ENCODE peak calls at places on chromosomes 13 and 19, in ten cellular contexts. D is pancreas, O is DND-41, Y is body of pancreas, G is transverse colon, E is IMR-90, Q is tibial artery, P is heart left ventricle, V is cardiac muscle cell, Z is neural progenitor cell. R is an unnamed sample. For H3K27me3, the result is how much of the 10 kb centered on the place peaks cover.

GRCh38 chr19:27392027-27392632 is 1820.8 kb downstream of the UQCRFS1 start:
- DNase-seq in D (no peak), E (no peak), P (no peak), G (no peak), O (peak), V (no peak), Q (peak), Y (no peak), Z (no peak), R (no peak)

GRCh38 chr13:26463848-26464247 is 93.6 kb upstream of the WASF3 start:
- DNase-seq in V (no peak), P (no peak), O (no peak), E (no peak), Z (no peak), G (no peak), Y (no peak), D (no peak), Q (no peak), R (no peak)

GRCh38 chr13:43684947-43685725 is 101.6 kb downstream of the ENOX1 start:
- DNase-seq in Q (no peak), G (no peak), Y (no peak), O (no peak), E (no peak), P (no peak), Z (no peak), D (no peak), V (no peak), R (no peak)

GRCh38 chr19:1067341-1068103 is 555 bp downstream of the ARHGAP45 start:
- DNase-seq in O (no peak), Z (no peak), P (no peak), E (no peak), D (no peak), Q (no peak), Y (no peak), V (no peak), G (peak), R (peak)

GRCh38 chr13:49927755-49928154 is 8.4 kb downstream of the SPRYD7 start:
- DNase-seq in O (peak), P (no peak), G (no peak), D (no peak), E (peak), V (no peak), Q (no peak), Z (no peak), Y (no peak), R (no peak)

GRCh38 chr13:45167611-45168554 is 33.0 kb downstream of the KCTD4 start:
- DNase-seq in D (peak), Q (no peak), E (no peak), G (peak), O (no peak), V (no peak), P (peak), Z (no peak), Y (peak), R (no peak)

GRCh38 chr19:55146078-55146647 is 2.8 kb downstream of the TNNT1 start:
- DNase-seq in O (peak), V (no peak), Q (no peak), D (no peak), Z (peak), P (no peak), Y (no peak), E (no peak), G (no peak), R (no peak)

GRCh38 chr19:16435999-16436650 is 35.6 kb downstream of the EPS15L1 start:
- DNase-seq in Q (no peak), E (no peak), D (no peak), P (no peak), Y (no peak), V (peak), G (no peak), O (no peak), Z (no peak), R (no peak)

GRCh38 chr13:34914416-34914815 is 27.7 kb upstream of the NBEA start:
- DNase-seq in G (no peak), Z (no peak), O (no peak), D (no peak), V (no peak), Q (no peak), Y (no peak), P (no peak), E (no peak), R (no peak)

GRCh38 chr19:57269515-57270250 is 10.6 kb upstream of the ZNF460 start:
- DNase-seq in P (no peak), V (no peak), Y (no peak), G (no peak), Z (no peak), E (peak), Q (no peak), O (no peak), D (no peak), R (no peak)

GRCh38 chr13:64083396-64083795 is 2667.7 kb upstream of the PCDH20 start:
- DNase-seq in D (no peak), V (no peak), P (no peak), Y (no peak), O (no peak), Z (no peak), Q (no peak), E (peak), G (no peak), R (no peak)

GRCh38 chr13:21020581-21020980 is 40.8 kb downstream of the LATS2 start:
- DNase-seq in D (no peak), P (peak), Z (no peak), Q (peak), O (no peak), E (no peak), G (no peak), V (no peak), Y (no peak), R (no peak)

GRCh38 chr13:21020176-21020575 is 41.2 kb downstream of the LATS2 start:
- DNase-seq in V (no peak), Y (no peak), Z (no peak), Q (peak), P (no peak), E (no peak), D (no peak), O (no peak), G (no peak), R (no peak)

GRCh38 chr13:21025539-21025938 is 35.8 kb downstream of the LATS2 start:
- DNase-seq in Q (peak), Z (no peak), D (no peak), O (no peak), Y (no peak), V (no peak), E (no peak), P (no peak), G (no peak), R (no peak)

GRCh38 chr13:21022056-21022693 is 39.2 kb downstream of the LATS2 start:
- DNase-seq in V (no peak), D (no peak), Z (no peak), E (peak), Q (peak), Y (no peak), P (no peak), O (no peak), G (no peak), R (no peak)

GRCh38 chr13:21022694-21023325 is 38.6 kb downstream of the LATS2 start:
- DNase-seq in Q (no peak), Y (no peak), E (no peak), O (no peak), P (peak), V (no peak), Z (peak), G (no peak), D (no peak), R (no peak)
- TF ChIP-seq CTCF in Q (no peak), Y (no peak), E (no peak), O (no peak), P (no peak), V (no peak), Z (no peak), G (no peak), D (no peak), R (no peak)

DNA sequence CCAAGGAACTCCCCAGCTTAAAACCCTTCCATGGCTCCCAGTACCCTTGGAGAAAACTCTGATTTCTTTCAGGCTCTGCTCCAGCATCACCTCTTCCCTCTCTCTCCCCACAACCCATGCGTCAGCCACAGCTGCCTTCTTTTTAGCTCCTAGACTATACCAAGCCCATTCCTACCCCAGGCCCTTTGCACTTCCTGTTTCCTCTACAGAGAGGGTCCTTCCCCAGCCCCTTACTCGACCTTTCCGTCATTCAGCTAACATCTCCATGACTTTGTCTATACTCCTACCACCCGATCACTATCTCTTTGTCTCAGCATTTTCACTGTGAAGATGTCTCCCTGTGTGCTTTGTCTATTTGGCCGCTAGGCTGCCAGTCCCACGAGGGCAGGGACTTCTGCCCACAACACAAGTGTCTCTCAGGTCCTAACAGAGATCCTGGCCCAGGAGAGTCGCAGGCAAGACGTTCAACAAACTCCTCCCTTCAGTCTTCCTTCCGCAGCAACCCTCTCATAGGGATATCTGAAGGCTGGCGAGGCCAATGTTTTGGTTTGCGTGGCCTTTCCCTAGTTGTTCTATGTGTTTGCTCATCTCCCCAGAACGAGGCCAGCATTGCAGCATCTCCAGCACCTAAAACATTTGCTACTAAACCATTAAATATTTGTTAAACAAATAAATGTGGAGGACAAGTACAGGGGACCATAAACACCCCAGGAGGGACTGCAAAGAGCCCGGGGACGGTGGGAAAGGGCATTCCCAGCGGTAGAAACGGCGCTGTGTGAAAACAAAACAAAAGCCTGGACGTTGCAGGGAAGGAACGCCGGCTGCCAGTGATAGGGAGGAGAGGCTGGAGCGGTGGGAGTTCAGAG is 816 bp downstream of the CCNP start:
- DNase-seq in D (no peak), Y (no peak), P (no peak), V (no peak), Q (no peak), G (no peak), O (no peak), Z (no peak), E (peak), R (no peak)
- H3K27me3 ChIP-seq in D (under half), Y (under half), P (under half), V (under half), Q (under half), G (half or more), O (under half), Z (half or more), E (under half), R (under half)

DNA sequence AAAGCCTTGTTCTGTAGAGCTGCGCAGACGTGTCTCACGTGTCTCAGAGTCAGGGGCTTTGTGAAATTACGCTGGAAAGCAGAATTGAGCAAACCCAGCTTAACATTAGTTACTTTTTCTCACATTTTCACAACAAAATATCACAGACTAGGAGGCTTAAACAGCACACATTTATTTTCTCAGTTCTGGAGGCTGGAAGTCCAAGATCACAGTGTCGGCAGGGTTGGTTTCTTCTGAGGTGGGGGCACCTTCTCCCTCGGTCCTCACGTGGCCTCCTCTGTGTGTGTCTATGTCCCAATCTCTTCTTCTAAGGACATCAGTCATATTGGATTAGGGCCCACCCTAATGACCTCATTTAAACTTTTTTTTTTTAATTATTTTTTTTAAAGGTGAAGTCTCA is 4.7 kb upstream of the EIF3G start:
- DNase-seq in D (no peak), V (no peak), P (no peak), Y (no peak), G (no peak), Z (no peak), E (no peak), O (no peak), Q (no peak), R (no peak)
- TF ChIP-seq CTCF in D (no peak), V (no peak), P (no peak), Y (no peak), G (no peak), Z (no peak), E (no peak), O (no peak), Q (no peak), R (no peak)

GRCh38 chr19:35040474-35040825 is 1.1 kb upstream of the HPN start:
- DNase-seq in Q (no peak), E (no peak), G (no peak), P (no peak), V (no peak), Y (no peak), O (no peak), D (peak), Z (no peak), R (no peak)

GRCh38 chr19:35038623-35039512 is 2.7 kb upstream of the HPN start:
- DNase-seq in Z (no peak), Y (no peak), Q (no peak), D (no peak), V (no peak), O (no peak), G (no peak), P (no peak), E (no peak), R (no peak)

GRCh38 chr19:35041548-35042055 is at the start of gene HPN:
- DNase-seq in O (no peak), G (no peak), Y (peak), V (peak), E (no peak), Q (no peak), P (no peak), Z (peak), D (peak), R (no peak)

GRCh38 chr19:35040826-35041547 is 534 bp upstream of the HPN start:
- DNase-seq in O (no peak), V (peak), D (peak), G (peak), E (no peak), P (peak), Q (peak), Y (peak), Z (peak), R (peak)

DNA sequence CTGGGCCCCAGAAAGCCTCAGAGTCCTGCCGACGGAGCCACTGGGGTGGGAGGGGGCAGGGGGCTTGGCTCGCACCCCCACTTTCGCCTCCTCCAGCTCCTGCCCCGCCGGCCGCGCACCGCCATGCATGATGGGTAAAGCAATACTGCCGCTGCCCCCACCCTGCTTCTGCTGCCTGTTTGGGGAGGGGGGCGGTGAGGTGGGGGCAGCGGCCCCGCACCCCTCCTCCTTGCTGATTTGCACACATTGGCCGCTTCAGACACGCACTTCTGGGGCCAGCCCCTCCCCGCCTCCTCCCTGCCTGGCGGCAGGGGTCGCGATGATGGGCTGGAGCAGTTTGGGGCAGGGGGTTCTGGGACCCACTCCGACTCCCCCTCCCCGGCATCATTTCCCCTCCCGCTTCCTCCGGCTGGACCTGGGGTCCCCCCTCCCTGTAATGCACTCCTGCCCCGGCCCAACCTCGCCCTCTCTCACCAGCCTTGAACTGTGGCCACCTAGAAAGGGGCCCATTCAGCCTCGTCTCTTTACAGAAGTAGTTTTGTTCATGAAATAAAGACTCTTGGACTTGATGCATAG is 1.6 kb upstream of the HPN start:
- DNase-seq in Q (no peak), G (no peak), Z (no peak), V (no peak), Y (no peak), D (no peak), P (no peak), O (no peak), E (no peak), R (no peak)
- H3K27me3 ChIP-seq in Q (half or more), G (under half), Z (under half), V (under half), Y (under half), D (under half), P (under half), O (under half), E (under half), R (under half)